ENCODE peak calls at places on chromosomes 16 and 17, in five cellular contexts. M is adrenal gland, K is trophoblast cell, G is tibial nerve, W is thoracic aorta. L is an unnamed sample.
A peak's percentile ranks its signal among the peaks of the same experiment; 100 is the strongest.

GRCh38 chr16:700684-701584 is 4.7 kb downstream of the FBXL16 start:
- DNase-seq in M (no peak), K (no peak), G (no peak), W (no peak), L (no peak)

GRCh38 chr17:56629450-56630187 is 36.1 kb downstream of the NOG start:
- DNase-seq in M (no peak), K (no peak), G (no peak), W (no peak), L (peak; percentile 41)

GRCh38 chr17:51356084-51356410 is 95.7 kb downstream of the UTP18 start:
- DNase-seq in M (no peak), K (no peak), G (no peak), W (no peak), L (no peak)

GRCh38 chr16:3458278-3458851 is 14.9 kb downstream of the NAA60 start:
- DNase-seq in M (peak; percentile 44), K (peak; percentile 40), G (no peak), W (no peak), L (no peak)

GRCh38 chr17:17109896-17110295 is 67.6 kb downstream of the MPRIP start:
- DNase-seq in M (no peak), K (no peak), G (peak; percentile 18), W (no peak), L (no peak)

GRCh38 chr16:85491798-85492616 is 121.1 kb upstream of the GSE1 start:
- DNase-seq in M (peak; percentile 96), K (peak; percentile 89), G (no peak), W (peak; percentile 77), L (no peak)

GRCh38 chr17:9360610-9361571 is 214.7 kb downstream of the STX8 start:
- DNase-seq in M (peak; percentile 86), K (peak; percentile 80), G (no peak), W (no peak), L (no peak)

GRCh38 chr17:72122336-72122667 is 1.5 kb downstream of the SOX9 start:
- DNase-seq in M (no peak), K (no peak), G (no peak), W (no peak), L (no peak)

GRCh38 chr16:88631384-88631783 is 7.0 kb upstream of the IL17C start:
- DNase-seq in M (no peak), K (no peak), G (no peak), W (no peak), L (no peak)

GRCh38 chr16:15704545-15704987 is 54.5 kb downstream of the NDE1 start:
- DNase-seq in M (peak; percentile 74), K (peak; percentile 75), G (peak; percentile 93), W (peak; percentile 19), L (peak; percentile 60)

GRCh38 chr16:85754403-85754802 is 3.5 kb upstream of the C16orf74 start:
- DNase-seq in M (no peak), K (no peak), G (no peak), W (no peak), L (no peak)

GRCh38 chr16:12833939-12834338 is 30.3 kb upstream of the CPPED1 start:
- DNase-seq in M (peak; percentile 83), K (no peak), G (no peak), W (no peak), L (no peak)

GRCh38 chr16:3963203-3963602 is 82.7 kb upstream of the CREBBP start:
- DNase-seq in M (no peak), K (no peak), G (no peak), W (no peak), L (no peak)

GRCh38 chr17:80758793-80759673 is 214.4 kb downstream of the RPTOR start:
- DNase-seq in M (no peak), K (no peak), G (no peak), W (no peak), L (no peak)

GRCh38 chr16:81453091-81453728 is 8.6 kb downstream of the CMIP start:
- DNase-seq in M (no peak), K (no peak), G (no peak), W (no peak), L (no peak)

GRCh38 chr16:81449899-81450608 is 5.4 kb downstream of the CMIP start:
- DNase-seq in M (no peak), K (no peak), G (no peak), W (no peak), L (no peak)

GRCh38 chr16:81450783-81451491 is 6.3 kb downstream of the CMIP start:
- DNase-seq in M (no peak), K (no peak), G (no peak), W (no peak), L (no peak)

GRCh38 chr16:81454044-81454443 is 9.4 kb downstream of the CMIP start:
- DNase-seq in M (no peak), K (no peak), G (no peak), W (no peak), L (no peak)

GRCh38 chr16:81451753-81452680 is 7.4 kb downstream of the CMIP start:
- DNase-seq in M (peak; percentile 66), K (no peak), G (no peak), W (no peak), L (no peak)
- H3K4me1 ChIP-seq in M (peaks cover 52% of the 10 kb centered on the region), K (peaks cover 17% of the 10 kb centered on the region), G (peaks cover 38% of the 10 kb centered on the region), W (peaks cover 5% of the 10 kb centered on the region), L (peaks cover 7% of the 10 kb centered on the region)

GRCh38 chr17:70882504-70882903 is 713.2 kb downstream of the KCNJ2 start:
- DNase-seq in M (no peak), K (no peak), G (no peak), W (no peak), L (no peak)
- H3K4me1 ChIP-seq in M (no peaks in the 10 kb centered on the region), K (no peaks in the 10 kb centered on the region), G (no peaks in the 10 kb centered on the region), W (no peaks in the 10 kb centered on the region), L (peaks cover 3% of the 10 kb centered on the region)

DNA sequence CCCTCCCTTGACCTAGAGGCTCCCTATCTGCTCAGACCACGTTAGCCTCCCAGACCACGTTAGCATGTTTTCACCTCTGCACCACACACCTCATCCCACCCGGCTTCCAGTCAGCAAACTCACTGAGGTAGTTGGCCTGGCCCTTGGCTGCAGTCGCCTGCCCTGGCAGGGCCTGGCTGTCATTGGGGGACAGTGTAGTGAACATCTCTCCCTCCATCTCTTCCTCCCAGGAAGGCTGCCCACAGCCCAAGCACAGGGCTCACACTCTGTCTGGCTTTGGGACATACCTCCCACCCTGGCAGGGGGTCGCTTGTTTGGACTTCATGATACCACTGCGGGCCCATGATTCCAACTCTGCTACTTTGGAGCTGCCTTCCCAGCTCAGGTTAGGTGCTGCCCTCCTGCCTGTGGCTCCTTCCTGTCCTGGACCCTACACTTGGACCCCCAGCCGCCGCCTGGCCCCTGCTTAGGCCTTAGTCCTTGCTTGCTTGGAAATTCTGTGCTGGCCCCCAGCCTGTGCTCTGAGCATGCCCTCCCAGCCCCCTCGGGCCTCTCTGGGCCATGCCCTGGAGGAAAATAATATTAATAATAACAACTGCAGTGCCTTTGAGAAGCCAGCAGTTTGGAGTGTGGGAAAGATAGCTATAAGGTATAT is 167.7 kb downstream of the COPRS start:
- DNase-seq in M (no peak), K (no peak), G (no peak), W (no peak), L (no peak)
- H3K4me1 ChIP-seq in M (no peaks in the 10 kb centered on the region), K (peaks cover 17% of the 10 kb centered on the region), G (peaks cover 16% of the 10 kb centered on the region), W (peaks cover 21% of the 10 kb centered on the region), L (no peaks in the 10 kb centered on the region)

DNA sequence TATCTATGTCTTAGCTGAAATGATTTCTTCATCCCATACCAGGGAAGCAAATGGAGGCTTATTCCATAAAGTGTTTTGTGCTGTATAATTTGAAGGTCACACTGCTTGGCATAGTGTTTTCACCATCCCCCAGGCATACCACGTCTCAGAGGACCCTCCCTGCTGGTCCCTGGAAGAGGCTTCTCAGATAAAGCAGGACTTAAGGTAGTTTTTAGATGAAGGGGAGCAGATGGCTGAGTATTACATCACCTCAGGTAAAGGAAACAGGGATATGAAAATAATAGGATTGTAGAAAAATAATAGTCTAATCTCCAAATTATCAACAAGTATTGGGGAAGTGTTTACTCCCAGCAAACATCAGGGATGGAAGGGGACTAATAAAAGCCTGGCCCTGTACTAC is 7.3 kb upstream of the SMG1 start:
- DNase-seq in M (no peak), K (no peak), G (no peak), W (no peak), L (no peak)
- H3K4me1 ChIP-seq in M (no peaks in the 10 kb centered on the region), K (peaks cover 5% of the 10 kb centered on the region), G (peaks cover 7% of the 10 kb centered on the region), W (peaks cover 12% of the 10 kb centered on the region), L (no peaks in the 10 kb centered on the region)

GRCh38 chr17:76000755-76001521 is at the start of gene CDK3:
- DNase-seq in M (no peak), K (no peak), G (no peak), W (no peak), L (no peak)
- H3K4me1 ChIP-seq in M (peaks cover 11% of the 10 kb centered on the region), K (peaks cover 19% of the 10 kb centered on the region), G (peaks cover 11% of the 10 kb centered on the region), W (no peaks in the 10 kb centered on the region), L (peaks cover 3% of the 10 kb centered on the region)

GRCh38 chr17:65538679-65539529 is 22.5 kb downstream of the AXIN2 start:
- DNase-seq in M (no peak), K (no peak), G (no peak), W (no peak), L (no peak)

GRCh38 chr17:65537343-65537844 is 24.1 kb downstream of the AXIN2 start:
- DNase-seq in M (no peak), K (no peak), G (no peak), W (no peak), L (no peak)

GRCh38 chr17:65537845-65538678 is 23.4 kb downstream of the AXIN2 start:
- DNase-seq in M (no peak), K (peak; percentile 82), G (no peak), W (no peak), L (no peak)

GRCh38 chr17:65535777-65536572 is 25.5 kb downstream of the AXIN2 start:
- DNase-seq in M (no peak), K (no peak), G (no peak), W (no peak), L (no peak)

GRCh38 chr17:65536573-65537342 is 24.7 kb downstream of the AXIN2 start:
- DNase-seq in M (no peak), K (no peak), G (no peak), W (no peak), L (no peak)
- H3K4me1 ChIP-seq in M (peaks cover 12% of the 10 kb centered on the region), K (peaks cover 17% of the 10 kb centered on the region), G (peaks cover 9% of the 10 kb centered on the region), W (peaks cover 13% of the 10 kb centered on the region), L (peaks cover 12% of the 10 kb centered on the region)

DNA sequence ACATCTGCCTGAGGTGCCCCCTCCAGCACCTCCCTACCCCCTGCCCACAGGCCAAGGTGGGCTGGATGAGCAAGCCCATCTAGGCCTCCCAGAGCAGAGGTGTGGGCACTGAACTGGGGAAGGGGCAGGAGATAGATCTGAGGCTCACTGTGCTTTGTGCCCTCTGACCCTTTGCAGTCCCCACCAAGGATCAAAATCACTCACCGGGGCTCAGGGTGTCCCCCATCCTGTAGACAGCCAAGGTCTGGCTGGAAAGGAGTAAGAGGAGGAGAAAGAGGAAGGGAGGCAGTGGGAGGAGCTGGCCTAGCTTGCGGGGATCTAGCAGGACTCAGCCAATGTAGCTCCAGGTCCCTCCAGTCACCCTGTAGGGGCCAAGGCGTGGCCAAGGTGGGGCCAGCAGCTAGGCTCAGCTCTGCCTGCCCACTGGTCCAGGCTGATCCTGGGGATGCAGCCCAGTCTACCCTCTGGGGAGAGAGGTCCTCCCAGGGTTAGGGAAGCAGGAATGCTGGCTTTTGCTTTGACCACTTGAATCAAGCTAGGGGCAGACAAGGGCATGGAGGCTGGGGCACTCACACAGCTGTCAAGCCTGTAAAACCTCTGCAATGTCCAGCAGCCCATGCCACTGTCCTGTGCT is 1.8 kb downstream of the SLC12A4 start:
- DNase-seq in M (no peak), K (peak; percentile 33), G (no peak), W (no peak), L (no peak)
- H3K4me1 ChIP-seq in M (peaks cover 22% of the 10 kb centered on the region), K (peaks cover 28% of the 10 kb centered on the region), G (peaks cover 39% of the 10 kb centered on the region), W (peaks cover 26% of the 10 kb centered on the region), L (peaks cover 13% of the 10 kb centered on the region)

DNA sequence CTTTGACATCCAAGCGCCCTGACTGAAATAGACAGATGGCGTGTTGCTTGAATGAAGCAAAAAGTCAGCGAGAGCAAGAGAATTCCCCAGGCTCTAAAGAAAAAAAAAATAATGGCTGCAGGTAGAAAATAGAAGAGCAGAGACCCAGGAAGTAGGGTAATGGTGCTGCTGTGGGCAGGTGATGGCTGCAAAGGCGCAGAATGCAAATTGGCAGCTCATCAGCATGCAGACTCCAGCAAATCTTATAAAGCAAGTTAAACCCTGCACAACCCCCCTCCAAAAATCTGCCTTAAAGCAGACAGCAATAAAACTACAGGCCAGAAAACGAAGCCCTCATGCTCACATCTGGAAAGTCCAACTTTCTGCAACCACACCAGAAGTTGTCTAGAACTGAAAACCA is 384.3 kb downstream of the RBFOX1 start:
- DNase-seq in M (no peak), K (no peak), G (no peak), W (no peak), L (no peak)
- H3K4me1 ChIP-seq in M (no peaks in the 10 kb centered on the region), K (no peaks in the 10 kb centered on the region), G (no peaks in the 10 kb centered on the region), W (no peaks in the 10 kb centered on the region), L (no peaks in the 10 kb centered on the region)